ENCODE peak calls at places on chromosomes 7 and 10, in five cellular contexts. F is K562, L is AG04449, R is HCT116, T is lower lobe of right lung. N is an unnamed sample.

GRCh38 chr7:22230238-22230637 is 126.7 kb downstream of the RAPGEF5 start:
- DNase-seq in F (no peak), L (no peak), R (no peak), T (no peak), N (no peak)

GRCh38 chr10:80500572-80501380 is 36.9 kb upstream of the SH2D4B start:
- DNase-seq in F (no peak), L (no peak), R (no peak), T (no peak), N (no peak)

GRCh38 chr10:70693619-70694286 is 21.4 kb downstream of the ADAMTS14 start:
- DNase-seq in F (peak), L (peak), R (no peak), T (no peak), N (no peak)

GRCh38 chr7:66950763-66951162 is 29.7 kb downstream of the TMEM248 start:
- DNase-seq in F (no peak), L (no peak), R (no peak), T (no peak), N (no peak)

GRCh38 chr10:64636461-64636860 is 1115.3 kb downstream of the REEP3 start:
- DNase-seq in F (no peak), L (no peak), R (no peak), T (no peak), N (no peak)

GRCh38 chr7:154371424-154371823 is 319.2 kb downstream of the DPP6 start:
- DNase-seq in F (no peak), L (no peak), R (no peak), T (no peak), N (no peak)

GRCh38 chr10:93921338-93921737 is 27.6 kb downstream of the SLC35G1 start:
- DNase-seq in F (peak), L (no peak), R (no peak), T (no peak), N (peak)

GRCh38 chr10:87691515-87692070 is 31.9 kb downstream of the PAPSS2 start:
- DNase-seq in F (peak), L (no peak), R (no peak), T (no peak), N (no peak)

GRCh38 chr10:32454148-32454547 is 8.2 kb downstream of the CCDC7 start:
- DNase-seq in F (no peak), L (no peak), R (no peak), T (no peak), N (no peak)

GRCh38 chr7:2079332-2080068 is 153.2 kb downstream of the MAD1L1 start:
- DNase-seq in F (peak), L (no peak), R (no peak), T (no peak), N (no peak)

GRCh38 chr10:14405076-14406065 is 74.6 kb upstream of the FRMD4A start:
- DNase-seq in F (no peak), L (peak), R (no peak), T (no peak), N (no peak)

GRCh38 chr7:71131256-71131752 is 640 bp upstream of the GALNT17 start:
- DNase-seq in F (no peak), L (no peak), R (no peak), T (no peak), N (peak)

GRCh38 chr7:111223802-111224253 is 132.9 kb downstream of the LRRN3 start:
- DNase-seq in F (peak), L (no peak), R (no peak), T (no peak), N (no peak)

GRCh38 chr10:4767033-4767814 is 58.8 kb upstream of the AKR1E2 start:
- DNase-seq in F (no peak), L (no peak), R (peak), T (no peak), N (no peak)

GRCh38 chr7:85600425-85600824 is 413.6 kb upstream of the SEMA3D start:
- DNase-seq in F (no peak), L (no peak), R (no peak), T (no peak), N (peak)

GRCh38 chr7:38839846-38840245 is 69.1 kb downstream of the VPS41 start:
- DNase-seq in F (no peak), L (no peak), R (no peak), T (no peak), N (no peak)

GRCh38 chr10:89591111-89591795 is 53.8 kb downstream of the PANK1 start:
- DNase-seq in F (no peak), L (no peak), R (no peak), T (no peak), N (no peak)

GRCh38 chr10:90745565-90745964 is 112.3 kb downstream of the HTR7 start:
- DNase-seq in F (no peak), L (no peak), R (no peak), T (no peak), N (no peak)

GRCh38 chr7:115634633-115635032 is 395.9 kb downstream of the TFEC start:
- DNase-seq in F (no peak), L (no peak), R (no peak), T (no peak), N (no peak)

GRCh38 chr7:36583318-36583717 is 141.0 kb downstream of the AOAH start:
- DNase-seq in F (no peak), L (no peak), R (no peak), T (no peak), N (no peak)

GRCh38 chr7:94274828-94275227 is 119.9 kb upstream of the COL1A2 start:
- DNase-seq in F (no peak), L (no peak), R (no peak), T (no peak), N (no peak)

GRCh38 chr7:36723951-36724664 is at the start of gene AOAH:
- DNase-seq in F (no peak), L (no peak), R (no peak), T (peak), N (no peak)

GRCh38 chr7:75916685-75917634 is 2.0 kb downstream of the POR start:
- DNase-seq in F (no peak), L (no peak), R (no peak), T (no peak), N (no peak)

GRCh38 chr10:102627446-102628293 is 16.6 kb upstream of the TRIM8 start:
- DNase-seq in F (no peak), L (no peak), R (no peak), T (peak), N (peak)

GRCh38 chr7:70506463-70506862 is 625.5 kb upstream of the GALNT17 start:
- DNase-seq in F (no peak), L (no peak), R (no peak), T (no peak), N (peak)

GRCh38 chr7:1422512-1423265 is 36.6 kb downstream of the MICALL2 start:
- DNase-seq in F (no peak), L (no peak), R (no peak), T (no peak), N (no peak)

GRCh38 chr7:144641389-144642044 is 194.3 kb downstream of the TPK1 start:
- DNase-seq in F (no peak), L (no peak), R (no peak), T (no peak), N (no peak)

GRCh38 chr10:95350830-95351228 is 60.0 kb upstream of the PDLIM1 start:
- DNase-seq in F (no peak), L (no peak), R (no peak), T (no peak), N (no peak)

GRCh38 chr7:95865716-95866371 is 93.5 kb downstream of the DYNC1I1 start:
- DNase-seq in F (no peak), L (no peak), R (peak), T (no peak), N (no peak)

GRCh38 chr7:121547341-121548092 is 151.4 kb upstream of the FAM3C start:
- DNase-seq in F (peak), L (no peak), R (peak), T (no peak), N (no peak)

GRCh38 chr10:11246752-11247467 is 229.2 kb downstream of the CELF2 start:
- DNase-seq in F (no peak), L (no peak), R (no peak), T (no peak), N (no peak)

GRCh38 chr7:130894146-130895005 is 160.4 kb upstream of the KLF14 start:
- DNase-seq in F (peak), L (no peak), R (peak), T (peak), N (no peak)

GRCh38 chr7:100901921-100902332 is 6.2 kb upstream of the ACHE start:
- DNase-seq in F (no peak), L (no peak), R (no peak), T (no peak), N (no peak)

GRCh38 chr7:129779602-129780256 is 168.2 kb downstream of the NRF1 start:
- DNase-seq in F (peak), L (no peak), R (peak), T (peak), N (no peak)

GRCh38 chr10:11881477-11882417 is 58.6 kb downstream of the PROSER2 start:
- DNase-seq in F (peak), L (no peak), R (peak), T (no peak), N (no peak)

GRCh38 chr7:27080844-27081423 is 14.9 kb downstream of the HOXA1 start:
- DNase-seq in F (no peak), L (no peak), R (no peak), T (no peak), N (no peak)

GRCh38 chr10:62063795-62064472 is 162.4 kb downstream of the ARID5B start:
- DNase-seq in F (peak), L (no peak), R (no peak), T (no peak), N (no peak)

GRCh38 chr10:21603721-21604120 is 69.7 kb downstream of the MLLT10 start:
- DNase-seq in F (no peak), L (no peak), R (no peak), T (no peak), N (no peak)

GRCh38 chr7:147012670-147013069 is 896.1 kb downstream of the CNTNAP2 start:
- DNase-seq in F (no peak), L (no peak), R (no peak), T (no peak), N (no peak)

GRCh38 chr10:77711683-77712049 is 74.1 kb upstream of the KCNMA1 start:
- DNase-seq in F (no peak), L (no peak), R (no peak), T (no peak), N (no peak)
- TF ChIP-seq CTCF in F (no peak), L (no peak), R (no peak), T (no peak), N (no peak)

GRCh38 chr10:118259288-118259906 is 82.7 kb downstream of the FAM204A start:
- DNase-seq in F (peak), L (no peak), R (peak), T (no peak), N (peak)

GRCh38 chr10:118264252-118264651 is 77.9 kb downstream of the FAM204A start:
- DNase-seq in F (no peak), L (no peak), R (no peak), T (no peak), N (no peak)

GRCh38 chr10:118264838-118265470 is 77.2 kb downstream of the FAM204A start:
- DNase-seq in F (no peak), L (no peak), R (no peak), T (no peak), N (no peak)
- TF ChIP-seq CTCF in F (no peak), L (no peak), R (no peak), T (no peak), N (no peak)

GRCh38 chr10:129844191-129844590 is 119.9 kb downstream of the EBF3 start:
- DNase-seq in F (no peak), L (no peak), R (no peak), T (no peak), N (no peak)

GRCh38 chr10:129843702-129844101 is 120.4 kb downstream of the EBF3 start:
- DNase-seq in F (no peak), L (no peak), R (no peak), T (no peak), N (no peak)

GRCh38 chr10:129843131-129843541 is 120.9 kb downstream of the EBF3 start:
- DNase-seq in F (no peak), L (no peak), R (no peak), T (no peak), N (no peak)

GRCh38 chr10:129846991-129847391 is 117.1 kb downstream of the EBF3 start:
- DNase-seq in F (no peak), L (no peak), R (no peak), T (no peak), N (no peak)

GRCh38 chr10:129845081-129845823 is 118.8 kb downstream of the EBF3 start:
- DNase-seq in F (no peak), L (no peak), R (no peak), T (no peak), N (no peak)
- TF ChIP-seq CTCF in F (no peak), L (no peak), R (no peak), T (no peak), N (no peak)

GRCh38 chr10:78979938-78980337 is 88.8 kb upstream of the ZMIZ1 start:
- DNase-seq in F (no peak), L (no peak), R (no peak), T (no peak), N (no peak)
- TF ChIP-seq CTCF in F (no peak), L (no peak), R (no peak), T (no peak), N (no peak)

GRCh38 chr10:91860885-91861284 is 48.4 kb downstream of the FGFBP3 start:
- DNase-seq in F (no peak), L (no peak), R (no peak), T (no peak), N (no peak)

DNA sequence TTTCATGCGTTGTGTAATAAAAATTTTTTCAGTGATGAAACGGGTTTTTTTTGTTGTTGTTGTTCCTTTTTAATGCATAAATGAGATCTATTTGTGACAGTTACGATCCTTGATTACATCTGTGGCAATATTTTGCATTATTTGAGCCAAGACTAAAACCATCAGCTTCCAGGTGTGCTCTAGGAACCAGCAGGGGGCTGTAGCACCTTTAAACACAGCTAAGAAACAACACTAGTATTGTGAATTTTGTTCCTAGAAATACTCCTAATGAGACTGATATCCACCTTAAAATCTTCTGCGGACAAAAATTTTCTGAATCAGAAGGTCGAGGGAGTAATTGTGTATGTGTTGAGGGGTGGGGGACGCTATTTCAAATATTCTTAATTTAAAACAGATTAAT is 52.6 kb downstream of the FGFBP3 start:
- DNase-seq in F (no peak), L (no peak), R (peak), T (no peak), N (no peak)
- TF ChIP-seq CTCF in F (peak), L (peak), R (peak), T (no peak), N (no peak)

N was measured in endothelial cell.